ENCODE peak calls at places on chromosomes 5 and 9, in five cellular contexts. One of them, this sample, is unnamed.
A peak's percentile ranks its signal among the peaks of the same experiment; 100 is the strongest.

GRCh38 chr5:45622365-45622764 is 73.8 kb downstream of the HCN1 start:
- DNase-seq in endodermal cell: no peak
- DNase-seq in kidney: no peak
- DNase-seq in fibroblast of lung: no peak
- DNase-seq in mammary epithelial cell: no peak
- DNase-seq in this sample: no peak

GRCh38 chr5:113487411-113487778 is 858 bp downstream of the MCC start:
- DNase-seq in endodermal cell: no peak
- DNase-seq in kidney: peak; percentile 61
- DNase-seq in fibroblast of lung: peak; percentile 18
- DNase-seq in mammary epithelial cell: peak; percentile 58
- DNase-seq in this sample: no peak

GRCh38 chr9:8780386-8780785 is 980.8 kb upstream of the DMAC1 start:
- DNase-seq in endodermal cell: no peak
- DNase-seq in kidney: no peak
- DNase-seq in fibroblast of lung: no peak
- DNase-seq in mammary epithelial cell: no peak
- DNase-seq in this sample: no peak

GRCh38 chr5:138974227-138975063 is 99.3 kb upstream of the LRRTM2 start:
- DNase-seq in endodermal cell: peak; percentile 37
- DNase-seq in kidney: no peak
- DNase-seq in fibroblast of lung: peak; percentile 28
- DNase-seq in mammary epithelial cell: no peak
- DNase-seq in this sample: no peak

GRCh38 chr5:44332360-44332971 is 56.8 kb downstream of the FGF10 start:
- DNase-seq in endodermal cell: peak; percentile 43
- DNase-seq in kidney: no peak
- DNase-seq in fibroblast of lung: peak; percentile 85
- DNase-seq in mammary epithelial cell: peak; percentile 32
- DNase-seq in this sample: no peak

GRCh38 chr5:76585783-76586217 is 37.4 kb downstream of the F2RL2 start:
- DNase-seq in endodermal cell: no peak
- DNase-seq in kidney: no peak
- DNase-seq in fibroblast of lung: no peak
- DNase-seq in mammary epithelial cell: no peak
- DNase-seq in this sample: no peak

GRCh38 chr5:172123269-172123692 is 64.7 kb downstream of the STK10 start:
- DNase-seq in endodermal cell: peak; percentile 72
- DNase-seq in kidney: peak; percentile 91
- DNase-seq in fibroblast of lung: peak; percentile 91
- DNase-seq in mammary epithelial cell: no peak
- DNase-seq in this sample: peak; percentile 66

GRCh38 chr9:113492343-113493079 is 29.0 kb downstream of the RGS3 start:
- DNase-seq in endodermal cell: peak; percentile 36
- DNase-seq in kidney: no peak
- DNase-seq in fibroblast of lung: peak; percentile 46
- DNase-seq in mammary epithelial cell: peak; percentile 5
- DNase-seq in this sample: no peak

GRCh38 chr9:96859461-96860198 is 5.3 kb upstream of the ZNF782 start:
- DNase-seq in endodermal cell: peak; percentile 70
- DNase-seq in kidney: no peak
- DNase-seq in fibroblast of lung: peak; percentile 26
- DNase-seq in mammary epithelial cell: peak; percentile 98
- DNase-seq in this sample: no peak

GRCh38 chr5:172659909-172660628 is 19.0 kb downstream of the NEURL1B start:
- DNase-seq in endodermal cell: peak; percentile 85
- DNase-seq in kidney: peak; percentile 97
- DNase-seq in fibroblast of lung: peak; percentile 74
- DNase-seq in mammary epithelial cell: peak; percentile 54
- DNase-seq in this sample: peak; percentile 92

GRCh38 chr9:81103597-81104471 is 585.5 kb downstream of the TLE1 start:
- DNase-seq in endodermal cell: no peak
- DNase-seq in kidney: no peak
- DNase-seq in fibroblast of lung: peak; percentile 28
- DNase-seq in mammary epithelial cell: no peak
- DNase-seq in this sample: no peak

GRCh38 chr5:151448038-151448985 is 909 bp downstream of the SLC36A1 start:
- DNase-seq in endodermal cell: peak; percentile 84
- DNase-seq in kidney: no peak
- DNase-seq in fibroblast of lung: peak; percentile 9
- DNase-seq in mammary epithelial cell: peak; percentile 42
- DNase-seq in this sample: peak; percentile 59

GRCh38 chr5:135657536-135658307 is 78.9 kb upstream of the CXCL14 start:
- DNase-seq in endodermal cell: no peak
- DNase-seq in kidney: no peak
- DNase-seq in fibroblast of lung: no peak
- DNase-seq in mammary epithelial cell: no peak
- DNase-seq in this sample: no peak

GRCh38 chr5:130067364-130067763 is 163.1 kb downstream of the CHSY3 start:
- DNase-seq in endodermal cell: no peak
- DNase-seq in kidney: no peak
- DNase-seq in fibroblast of lung: no peak
- DNase-seq in mammary epithelial cell: no peak
- DNase-seq in this sample: no peak

GRCh38 chr9:130174920-130175321 is 2.7 kb downstream of the NCS1 start:
- DNase-seq in endodermal cell: no peak
- DNase-seq in kidney: no peak
- DNase-seq in fibroblast of lung: peak; percentile 21
- DNase-seq in mammary epithelial cell: no peak
- DNase-seq in this sample: no peak

GRCh38 chr9:98083566-98084135 is 27.1 kb downstream of the NANS start:
- DNase-seq in endodermal cell: no peak
- DNase-seq in kidney: no peak
- DNase-seq in fibroblast of lung: no peak
- DNase-seq in mammary epithelial cell: no peak
- DNase-seq in this sample: no peak

GRCh38 chr5:126694403-126694802 is 82.5 kb upstream of the LMNB1 start:
- DNase-seq in endodermal cell: peak; percentile 13
- DNase-seq in kidney: no peak
- DNase-seq in fibroblast of lung: no peak
- DNase-seq in mammary epithelial cell: no peak
- DNase-seq in this sample: no peak

GRCh38 chr9:33460854-33461253 is 12.9 kb downstream of the NOL6 start:
- DNase-seq in endodermal cell: no peak
- DNase-seq in kidney: no peak
- DNase-seq in fibroblast of lung: no peak
- DNase-seq in mammary epithelial cell: no peak
- DNase-seq in this sample: no peak

GRCh38 chr5:170631471-170632195 is 127.8 kb downstream of the KCNIP1 start:
- DNase-seq in endodermal cell: peak; percentile 85
- DNase-seq in kidney: no peak
- DNase-seq in fibroblast of lung: no peak
- DNase-seq in mammary epithelial cell: no peak
- DNase-seq in this sample: no peak

GRCh38 chr9:107614765-107615164 is 125.2 kb upstream of the KLF4 start:
- DNase-seq in endodermal cell: no peak
- DNase-seq in kidney: no peak
- DNase-seq in fibroblast of lung: no peak
- DNase-seq in mammary epithelial cell: no peak
- DNase-seq in this sample: peak; percentile 75

GRCh38 chr9:6616976-6617375 is 28.6 kb downstream of the GLDC start:
- DNase-seq in endodermal cell: no peak
- DNase-seq in kidney: no peak
- DNase-seq in fibroblast of lung: no peak
- DNase-seq in mammary epithelial cell: no peak
- DNase-seq in this sample: no peak

GRCh38 chr9:4371108-4371507 is 71.2 kb upstream of the GLIS3 start:
- DNase-seq in endodermal cell: no peak
- DNase-seq in kidney: no peak
- DNase-seq in fibroblast of lung: peak; percentile 73
- DNase-seq in mammary epithelial cell: peak; percentile 73
- DNase-seq in this sample: no peak

GRCh38 chr5:134142088-134142487 is 27.6 kb downstream of the TCF7 start:
- DNase-seq in endodermal cell: peak; percentile 43
- DNase-seq in kidney: peak; percentile 36
- DNase-seq in fibroblast of lung: no peak
- DNase-seq in mammary epithelial cell: no peak
- DNase-seq in this sample: peak; percentile 15

GRCh38 chr5:109929371-109929770 is 239.6 kb downstream of the MAN2A1 start:
- DNase-seq in endodermal cell: no peak
- DNase-seq in kidney: no peak
- DNase-seq in fibroblast of lung: no peak
- DNase-seq in mammary epithelial cell: no peak
- DNase-seq in this sample: no peak

GRCh38 chr5:97666767-97667166 is 483.7 kb upstream of the RIOK2 start:
- DNase-seq in endodermal cell: no peak
- DNase-seq in kidney: no peak
- DNase-seq in fibroblast of lung: no peak
- DNase-seq in mammary epithelial cell: no peak
- DNase-seq in this sample: no peak

GRCh38 chr5:84362061-84362720 is 22.5 kb downstream of the EDIL3 start:
- DNase-seq in endodermal cell: no peak
- DNase-seq in kidney: no peak
- DNase-seq in fibroblast of lung: peak; percentile 17
- DNase-seq in mammary epithelial cell: peak; percentile 5
- DNase-seq in this sample: no peak

GRCh38 chr5:35183243-35183955 is 46.9 kb downstream of the PRLR start:
- DNase-seq in endodermal cell: peak; percentile 90
- DNase-seq in kidney: peak; percentile 26
- DNase-seq in fibroblast of lung: peak; percentile 62
- DNase-seq in mammary epithelial cell: peak; percentile 11
- DNase-seq in this sample: peak; percentile 59

GRCh38 chr5:179679014-179679674 is 1.7 kb downstream of the CBY3 start:
- DNase-seq in endodermal cell: peak; percentile 91
- DNase-seq in kidney: peak; percentile 93
- DNase-seq in fibroblast of lung: peak; percentile 64
- DNase-seq in mammary epithelial cell: peak; percentile 37
- DNase-seq in this sample: peak; percentile 79

GRCh38 chr9:129140397-129141065 is 29.3 kb downstream of the PTPA start:
- DNase-seq in endodermal cell: peak; percentile 85
- DNase-seq in kidney: no peak
- DNase-seq in fibroblast of lung: peak; percentile 69
- DNase-seq in mammary epithelial cell: peak; percentile 65
- DNase-seq in this sample: peak; percentile 71

GRCh38 chr9:93136011-93136440 is 2.0 kb upstream of the NINJ1 start:
- DNase-seq in endodermal cell: no peak
- DNase-seq in kidney: no peak
- DNase-seq in fibroblast of lung: peak; percentile 53
- DNase-seq in mammary epithelial cell: no peak
- DNase-seq in this sample: no peak
- H3K9ac ChIP-seq in endodermal cell: no peak overlapping the region
- H3K9ac ChIP-seq in kidney: no peak overlapping the region
- H3K9ac ChIP-seq in fibroblast of lung: no peak overlapping the region
- H3K9ac ChIP-seq in mammary epithelial cell: no peak overlapping the region
- H3K9ac ChIP-seq in this sample: peak overlapping the region; percentile 19

GRCh38 chr5:114857951-114858401 is 311.7 kb downstream of the TRIM36 start:
- DNase-seq in endodermal cell: peak; percentile 53
- DNase-seq in kidney: peak; percentile 65
- DNase-seq in fibroblast of lung: no peak
- DNase-seq in mammary epithelial cell: no peak
- DNase-seq in this sample: no peak
- TF ChIP-seq CTCF in endodermal cell: no peak
- TF ChIP-seq CTCF in kidney: no peak
- TF ChIP-seq CTCF in fibroblast of lung: no peak
- TF ChIP-seq CTCF in mammary epithelial cell: no peak
- TF ChIP-seq CTCF in this sample: no peak

DNA sequence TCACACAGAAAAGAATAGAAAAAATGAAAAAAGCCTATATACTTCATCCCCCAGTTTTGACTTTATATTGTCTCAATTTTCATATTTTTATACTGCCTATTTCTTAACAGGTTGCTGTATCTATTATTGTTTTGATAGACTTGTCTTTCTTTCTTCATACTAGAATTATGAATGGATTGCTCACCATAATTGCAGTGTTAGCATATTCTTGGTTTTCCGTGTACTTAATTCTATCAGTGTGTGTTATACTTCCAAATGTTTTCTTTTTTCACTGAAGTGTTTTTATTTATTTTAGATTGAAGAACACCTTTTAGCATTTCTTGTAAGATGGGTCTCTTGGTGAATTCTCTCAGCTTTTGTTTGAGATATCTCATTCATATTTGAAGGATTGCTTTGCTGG is 38.7 kb downstream of the MTRR start:
- DNase-seq in endodermal cell: no peak
- DNase-seq in kidney: no peak
- DNase-seq in fibroblast of lung: no peak
- DNase-seq in mammary epithelial cell: no peak
- DNase-seq in this sample: no peak
- H3K9me3 ChIP-seq in endodermal cell: peaks cover 24% of the 10 kb centered on the region
- H3K9me3 ChIP-seq in kidney: no peaks in the 10 kb centered on the region
- H3K9me3 ChIP-seq in fibroblast of lung: no peaks in the 10 kb centered on the region
- H3K9me3 ChIP-seq in mammary epithelial cell: no peaks in the 10 kb centered on the region
- H3K9me3 ChIP-seq in this sample: no peaks in the 10 kb centered on the region

DNA sequence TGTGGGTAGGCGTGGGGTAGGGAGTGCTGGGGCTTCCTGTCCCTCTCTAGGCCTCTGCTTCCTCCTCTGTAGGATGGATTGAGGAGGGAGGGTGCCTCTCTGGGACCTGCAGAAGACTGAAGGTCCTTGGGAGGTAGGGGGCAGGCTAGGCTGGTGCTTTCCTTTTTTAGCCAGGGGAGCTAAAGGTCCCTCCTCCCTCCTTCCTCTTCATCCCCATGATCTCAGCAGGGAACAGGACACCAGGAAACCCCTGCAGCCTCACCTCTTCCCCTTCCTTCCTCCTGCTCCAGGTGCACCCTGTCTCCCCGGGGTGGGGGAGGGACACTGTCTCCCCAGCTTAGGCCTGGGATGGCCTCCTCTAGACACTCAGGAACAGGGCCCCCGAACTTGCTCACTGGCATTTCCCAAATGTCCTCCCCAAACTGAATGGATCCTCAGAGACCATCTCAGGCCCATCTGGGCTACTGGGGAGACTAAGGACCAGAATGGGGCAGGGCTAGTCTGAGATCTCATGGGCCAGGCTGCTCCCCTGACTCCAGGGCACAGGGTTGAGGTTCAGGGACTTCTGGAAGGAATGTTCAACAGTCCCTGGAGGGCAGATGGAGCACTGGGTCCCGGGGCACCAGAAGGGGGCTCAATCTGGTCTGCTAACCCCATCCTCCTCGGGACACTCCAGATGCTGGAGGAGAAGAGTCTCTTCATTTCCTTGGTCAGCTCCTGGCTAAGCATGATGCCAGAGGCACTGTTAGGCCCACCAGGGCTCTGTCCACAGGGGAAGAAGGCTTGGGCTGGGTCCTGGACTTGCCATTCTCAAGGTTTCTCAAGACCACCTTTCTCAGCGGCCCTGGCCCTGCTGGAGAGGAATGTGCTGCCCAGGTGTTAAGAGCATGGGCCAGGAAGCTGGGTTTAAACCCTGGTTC is 8.2 kb downstream of the SH2D3C start:
- DNase-seq in endodermal cell: peak; percentile 74
- DNase-seq in kidney: no peak
- DNase-seq in fibroblast of lung: no peak
- DNase-seq in mammary epithelial cell: no peak
- DNase-seq in this sample: no peak
- H3K9ac ChIP-seq in endodermal cell: no peak overlapping the region
- H3K9ac ChIP-seq in kidney: peak overlapping the region; percentile 29
- H3K9ac ChIP-seq in fibroblast of lung: no peak overlapping the region
- H3K9ac ChIP-seq in mammary epithelial cell: no peak overlapping the region
- H3K9ac ChIP-seq in this sample: peak overlapping the region; percentile 53

GRCh38 chr9:122109035-122109813 is 16.1 kb upstream of the TTLL11 start:
- DNase-seq in endodermal cell: no peak
- DNase-seq in kidney: no peak
- DNase-seq in fibroblast of lung: no peak
- DNase-seq in mammary epithelial cell: no peak
- DNase-seq in this sample: no peak
- TF ChIP-seq CTCF in endodermal cell: no peak
- TF ChIP-seq CTCF in kidney: no peak
- TF ChIP-seq CTCF in fibroblast of lung: no peak
- TF ChIP-seq CTCF in mammary epithelial cell: no peak
- TF ChIP-seq CTCF in this sample: no peak

This sample was measured in colonic mucosa.